ENCODE peak calls at places on chromosome 12, in eight cellular contexts. R is stimulated activated CD4-positive, alpha-beta T cell treated with anti-CD3 and anti-CD28 coated beads, Interleukin-1b, Interleukin-23, amount 100 ng/mL, for 4 hours; Y is GM03348; J is omental fat pad; D is right cardiac atrium; N is SW480; I is HEK293T; M is NCI-H2081. G is an unnamed sample.
A peak's percentile ranks its signal among the peaks of the same experiment; 100 is the strongest.

GRCh38 chr12:40762072-40762471 is 69.8 kb downstream of the CNTN1 start:
- DNase-seq in J (no peak), D (no peak), I (no peak), M (no peak), Y (no peak), N (peak; percentile 7), R (no peak), G (no peak)

GRCh38 chr12:117231750-117232149 is 41.5 kb upstream of the FBXO21 start:
- DNase-seq in I (no peak), D (no peak), N (no peak), R (no peak), J (no peak), M (no peak), Y (no peak), G (no peak)

GRCh38 chr12:120709976-120710804 is at the start of gene UNC119B:
- DNase-seq in M (peak; percentile 24), Y (peak; percentile 95), N (peak; percentile 63), J (no peak), R (peak; percentile 70), I (peak; percentile 83), D (peak; percentile 82), G (no peak)

GRCh38 chr12:7645395-7646177 is 20.1 kb downstream of the APOBEC1 start:
- DNase-seq in J (no peak), M (no peak), Y (peak; percentile 61), R (peak; percentile 18), D (no peak), N (peak; percentile 38), I (peak; percentile 26), G (no peak)

GRCh38 chr12:67572492-67572891 is 76.1 kb upstream of the DYRK2 start:
- DNase-seq in M (no peak), I (no peak), J (no peak), Y (no peak), D (no peak), N (no peak), R (no peak), G (no peak)

GRCh38 chr12:114288071-114288470 is 117.9 kb downstream of the TBX5 start:
- DNase-seq in Y (peak; percentile 37), R (no peak), M (no peak), N (peak; percentile 6), D (no peak), J (no peak), I (no peak), G (no peak)

GRCh38 chr12:105561981-105562726 is 231.7 kb downstream of the C12orf75 start:
- DNase-seq in D (peak; percentile 68), R (no peak), Y (peak; percentile 92), J (no peak), M (peak; percentile 56), N (peak; percentile 85), I (peak; percentile 61), G (peak; percentile 27)

GRCh38 chr12:71787574-71787973 is 32.9 kb downstream of the RAB21 start:
- DNase-seq in R (no peak), I (no peak), Y (no peak), D (no peak), N (no peak), J (no peak), M (no peak), G (no peak)

G was measured in pulmonary artery endothelial cell.